ENCODE peak calls at places on chromosome 17, in nine cellular contexts. One of them, this sample, is unnamed.

GRCh38 chr17:37506678-37507077 is 17.0 kb downstream of the DUSP14 start:
- DNase-seq in left ventricle myocardium inferior: no peak
- DNase-seq in PC-3: peak; percentile 46
- DNase-seq in hepatocyte: peak; percentile 34
- DNase-seq in DND-41: peak; percentile 46
- DNase-seq in right atrium auricular region: no peak
- DNase-seq in sigmoid colon: no peak
- DNase-seq in naive thymus-derived CD4-positive, alpha-beta T cell: peak; percentile 10
- DNase-seq in thoracic aorta: no peak
- DNase-seq in this sample: no peak

GRCh38 chr17:32127156-32127897 is 15.0 kb upstream of the RHOT1 start:
- DNase-seq in left ventricle myocardium inferior: peak; percentile 85
- DNase-seq in PC-3: peak; percentile 49
- DNase-seq in hepatocyte: peak; percentile 87
- DNase-seq in DND-41: peak; percentile 86
- DNase-seq in right atrium auricular region: peak; percentile 89
- DNase-seq in sigmoid colon: peak; percentile 93
- DNase-seq in naive thymus-derived CD4-positive, alpha-beta T cell: peak; percentile 80
- DNase-seq in thoracic aorta: peak; percentile 57
- DNase-seq in this sample: peak; percentile 85

GRCh38 chr17:7114241-7114874 is at the start of gene ASGR2:
- DNase-seq in left ventricle myocardium inferior: no peak
- DNase-seq in PC-3: no peak
- DNase-seq in hepatocyte: peak; percentile 60
- DNase-seq in DND-41: no peak
- DNase-seq in right atrium auricular region: no peak
- DNase-seq in sigmoid colon: no peak
- DNase-seq in naive thymus-derived CD4-positive, alpha-beta T cell: no peak
- DNase-seq in thoracic aorta: no peak
- DNase-seq in this sample: no peak

GRCh38 chr17:27657620-27658019 is 26.6 kb downstream of the LGALS9 start:
- DNase-seq in left ventricle myocardium inferior: no peak
- DNase-seq in PC-3: peak; percentile 40
- DNase-seq in hepatocyte: peak; percentile 25
- DNase-seq in DND-41: peak; percentile 53
- DNase-seq in right atrium auricular region: no peak
- DNase-seq in sigmoid colon: no peak
- DNase-seq in naive thymus-derived CD4-positive, alpha-beta T cell: no peak
- DNase-seq in thoracic aorta: no peak
- DNase-seq in this sample: no peak

GRCh38 chr17:6523330-6523729 is 33.0 kb downstream of the PITPNM3 start:
- DNase-seq in left ventricle myocardium inferior: no peak
- DNase-seq in PC-3: peak; percentile 73
- DNase-seq in hepatocyte: peak; percentile 78
- DNase-seq in DND-41: no peak
- DNase-seq in right atrium auricular region: no peak
- DNase-seq in sigmoid colon: peak; percentile 49
- DNase-seq in naive thymus-derived CD4-positive, alpha-beta T cell: no peak
- DNase-seq in thoracic aorta: no peak
- DNase-seq in this sample: no peak

GRCh38 chr17:557371-557770 is 157.3 kb downstream of the VPS53 start:
- DNase-seq in left ventricle myocardium inferior: no peak
- DNase-seq in PC-3: no peak
- DNase-seq in hepatocyte: no peak
- DNase-seq in DND-41: no peak
- DNase-seq in right atrium auricular region: no peak
- DNase-seq in sigmoid colon: no peak
- DNase-seq in naive thymus-derived CD4-positive, alpha-beta T cell: no peak
- DNase-seq in thoracic aorta: no peak
- DNase-seq in this sample: no peak

GRCh38 chr17:72387969-72388368 is 267.1 kb downstream of the SOX9 start:
- DNase-seq in left ventricle myocardium inferior: no peak
- DNase-seq in PC-3: peak; percentile 37
- DNase-seq in hepatocyte: no peak
- DNase-seq in DND-41: no peak
- DNase-seq in right atrium auricular region: no peak
- DNase-seq in sigmoid colon: no peak
- DNase-seq in naive thymus-derived CD4-positive, alpha-beta T cell: no peak
- DNase-seq in thoracic aorta: no peak
- DNase-seq in this sample: no peak

GRCh38 chr17:31499771-31500554 is 108.5 kb downstream of the RAB11FIP4 start:
- DNase-seq in left ventricle myocardium inferior: peak; percentile 68
- DNase-seq in PC-3: peak; percentile 66
- DNase-seq in hepatocyte: no peak
- DNase-seq in DND-41: no peak
- DNase-seq in right atrium auricular region: no peak
- DNase-seq in sigmoid colon: no peak
- DNase-seq in naive thymus-derived CD4-positive, alpha-beta T cell: no peak
- DNase-seq in thoracic aorta: no peak
- DNase-seq in this sample: no peak

GRCh38 chr17:19024101-19025078 is 19.8 kb upstream of the FAM83G start:
- DNase-seq in left ventricle myocardium inferior: peak; percentile 6
- DNase-seq in PC-3: peak; percentile 39
- DNase-seq in hepatocyte: no peak
- DNase-seq in DND-41: no peak
- DNase-seq in right atrium auricular region: no peak
- DNase-seq in sigmoid colon: peak; percentile 30
- DNase-seq in naive thymus-derived CD4-positive, alpha-beta T cell: peak; percentile 41
- DNase-seq in thoracic aorta: no peak
- DNase-seq in this sample: no peak

GRCh38 chr17:22138861-22139469 is 446.6 kb downstream of the KCNJ18 start:
- DNase-seq in left ventricle myocardium inferior: no peak
- DNase-seq in PC-3: peak; percentile 23
- DNase-seq in hepatocyte: no peak
- DNase-seq in DND-41: no peak
- DNase-seq in right atrium auricular region: no peak
- DNase-seq in sigmoid colon: no peak
- DNase-seq in naive thymus-derived CD4-positive, alpha-beta T cell: no peak
- DNase-seq in thoracic aorta: no peak
- DNase-seq in this sample: no peak

GRCh38 chr17:11245792-11246191 is 4.8 kb downstream of the SHISA6 start:
- DNase-seq in left ventricle myocardium inferior: no peak
- DNase-seq in PC-3: no peak
- DNase-seq in hepatocyte: no peak
- DNase-seq in DND-41: no peak
- DNase-seq in right atrium auricular region: no peak
- DNase-seq in sigmoid colon: no peak
- DNase-seq in naive thymus-derived CD4-positive, alpha-beta T cell: no peak
- DNase-seq in thoracic aorta: no peak
- DNase-seq in this sample: no peak

GRCh38 chr17:74521701-74522201 is 9.5 kb downstream of the CD300LB start:
- DNase-seq in left ventricle myocardium inferior: no peak
- DNase-seq in PC-3: no peak
- DNase-seq in hepatocyte: no peak
- DNase-seq in DND-41: no peak
- DNase-seq in right atrium auricular region: peak; percentile 57
- DNase-seq in sigmoid colon: no peak
- DNase-seq in naive thymus-derived CD4-positive, alpha-beta T cell: no peak
- DNase-seq in thoracic aorta: no peak
- DNase-seq in this sample: peak; percentile 30

GRCh38 chr17:30217746-30218245 is 17.7 kb downstream of the SLC6A4 start:
- DNase-seq in left ventricle myocardium inferior: no peak
- DNase-seq in PC-3: no peak
- DNase-seq in hepatocyte: no peak
- DNase-seq in DND-41: no peak
- DNase-seq in right atrium auricular region: no peak
- DNase-seq in sigmoid colon: no peak
- DNase-seq in naive thymus-derived CD4-positive, alpha-beta T cell: no peak
- DNase-seq in thoracic aorta: no peak
- DNase-seq in this sample: no peak

GRCh38 chr17:6555331-6556120 is 829 bp downstream of the PITPNM3 start:
- DNase-seq in left ventricle myocardium inferior: no peak
- DNase-seq in PC-3: peak; percentile 58
- DNase-seq in hepatocyte: peak; percentile 50
- DNase-seq in DND-41: no peak
- DNase-seq in right atrium auricular region: no peak
- DNase-seq in sigmoid colon: no peak
- DNase-seq in naive thymus-derived CD4-positive, alpha-beta T cell: no peak
- DNase-seq in thoracic aorta: no peak
- DNase-seq in this sample: no peak

GRCh38 chr17:49890077-49890821 is 42.4 kb upstream of the TAC4 start:
- DNase-seq in left ventricle myocardium inferior: peak; percentile 39
- DNase-seq in PC-3: no peak
- DNase-seq in hepatocyte: peak; percentile 23
- DNase-seq in DND-41: no peak
- DNase-seq in right atrium auricular region: no peak
- DNase-seq in sigmoid colon: no peak
- DNase-seq in naive thymus-derived CD4-positive, alpha-beta T cell: no peak
- DNase-seq in thoracic aorta: no peak
- DNase-seq in this sample: no peak

GRCh38 chr17:2776589-2777241 is 19.5 kb upstream of the RAP1GAP2 start:
- DNase-seq in left ventricle myocardium inferior: no peak
- DNase-seq in PC-3: no peak
- DNase-seq in hepatocyte: peak; percentile 65
- DNase-seq in DND-41: peak; percentile 32
- DNase-seq in right atrium auricular region: no peak
- DNase-seq in sigmoid colon: no peak
- DNase-seq in naive thymus-derived CD4-positive, alpha-beta T cell: no peak
- DNase-seq in thoracic aorta: no peak
- DNase-seq in this sample: no peak

GRCh38 chr17:15086776-15087175 is 178.3 kb downstream of the PMP22 start:
- DNase-seq in left ventricle myocardium inferior: no peak
- DNase-seq in PC-3: no peak
- DNase-seq in hepatocyte: no peak
- DNase-seq in DND-41: no peak
- DNase-seq in right atrium auricular region: no peak
- DNase-seq in sigmoid colon: no peak
- DNase-seq in naive thymus-derived CD4-positive, alpha-beta T cell: no peak
- DNase-seq in thoracic aorta: no peak
- DNase-seq in this sample: no peak
- H3K4me1 ChIP-seq in left ventricle myocardium inferior: peaks cover 23% of the 10 kb centered on the region
- H3K4me1 ChIP-seq in PC-3: no peaks in the 10 kb centered on the region
- H3K4me1 ChIP-seq in hepatocyte: no peaks in the 10 kb centered on the region
- H3K4me1 ChIP-seq in DND-41: no peaks in the 10 kb centered on the region
- H3K4me1 ChIP-seq in right atrium auricular region: peaks cover 11% of the 10 kb centered on the region
- H3K4me1 ChIP-seq in sigmoid colon: no peaks in the 10 kb centered on the region
- H3K4me1 ChIP-seq in naive thymus-derived CD4-positive, alpha-beta T cell: no peaks in the 10 kb centered on the region
- H3K4me1 ChIP-seq in thoracic aorta: no peaks in the 10 kb centered on the region
- H3K4me1 ChIP-seq in this sample: no peaks in the 10 kb centered on the region

GRCh38 chr17:40404003-40404402 is 13.7 kb downstream of the TOP2A start:
- DNase-seq in left ventricle myocardium inferior: no peak
- DNase-seq in PC-3: no peak
- DNase-seq in hepatocyte: no peak
- DNase-seq in DND-41: no peak
- DNase-seq in right atrium auricular region: no peak
- DNase-seq in sigmoid colon: no peak
- DNase-seq in naive thymus-derived CD4-positive, alpha-beta T cell: no peak
- DNase-seq in thoracic aorta: no peak
- DNase-seq in this sample: no peak

GRCh38 chr17:40399185-40399584 is 18.5 kb downstream of the TOP2A start:
- DNase-seq in left ventricle myocardium inferior: no peak
- DNase-seq in PC-3: peak; percentile 69
- DNase-seq in hepatocyte: peak; percentile 75
- DNase-seq in DND-41: peak; percentile 28
- DNase-seq in right atrium auricular region: no peak
- DNase-seq in sigmoid colon: no peak
- DNase-seq in naive thymus-derived CD4-positive, alpha-beta T cell: peak; percentile 53
- DNase-seq in thoracic aorta: no peak
- DNase-seq in this sample: no peak

GRCh38 chr17:40407460-40407859 is 10.2 kb downstream of the TOP2A start:
- DNase-seq in left ventricle myocardium inferior: no peak
- DNase-seq in PC-3: no peak
- DNase-seq in hepatocyte: no peak
- DNase-seq in DND-41: no peak
- DNase-seq in right atrium auricular region: no peak
- DNase-seq in sigmoid colon: no peak
- DNase-seq in naive thymus-derived CD4-positive, alpha-beta T cell: no peak
- DNase-seq in thoracic aorta: no peak
- DNase-seq in this sample: no peak

GRCh38 chr17:40402668-40403067 is 15.0 kb downstream of the TOP2A start:
- DNase-seq in left ventricle myocardium inferior: no peak
- DNase-seq in PC-3: no peak
- DNase-seq in hepatocyte: no peak
- DNase-seq in DND-41: no peak
- DNase-seq in right atrium auricular region: no peak
- DNase-seq in sigmoid colon: no peak
- DNase-seq in naive thymus-derived CD4-positive, alpha-beta T cell: peak; percentile 30
- DNase-seq in thoracic aorta: no peak
- DNase-seq in this sample: no peak
- H3K36me3 ChIP-seq in left ventricle myocardium inferior: no peaks in the 10 kb centered on the region
- H3K36me3 ChIP-seq in PC-3: peaks cover 77% of the 10 kb centered on the region
- H3K36me3 ChIP-seq in hepatocyte: no peaks in the 10 kb centered on the region
- H3K36me3 ChIP-seq in DND-41: peaks cover 97% of the 10 kb centered on the region
- H3K36me3 ChIP-seq in right atrium auricular region: no peaks in the 10 kb centered on the region
- H3K36me3 ChIP-seq in sigmoid colon: no peaks in the 10 kb centered on the region
- H3K36me3 ChIP-seq in naive thymus-derived CD4-positive, alpha-beta T cell: no peaks in the 10 kb centered on the region
- H3K36me3 ChIP-seq in thoracic aorta: no peaks in the 10 kb centered on the region
- H3K36me3 ChIP-seq in this sample: no peaks in the 10 kb centered on the region

GRCh38 chr17:57490890-57491289 is 234.6 kb downstream of the MSI2 start:
- DNase-seq in left ventricle myocardium inferior: no peak
- DNase-seq in PC-3: no peak
- DNase-seq in hepatocyte: no peak
- DNase-seq in DND-41: no peak
- DNase-seq in right atrium auricular region: no peak
- DNase-seq in sigmoid colon: peak; percentile 32
- DNase-seq in naive thymus-derived CD4-positive, alpha-beta T cell: no peak
- DNase-seq in thoracic aorta: no peak
- DNase-seq in this sample: no peak

GRCh38 chr17:57487552-57487951 is 231.2 kb downstream of the MSI2 start:
- DNase-seq in left ventricle myocardium inferior: no peak
- DNase-seq in PC-3: no peak
- DNase-seq in hepatocyte: no peak
- DNase-seq in DND-41: peak; percentile 83
- DNase-seq in right atrium auricular region: no peak
- DNase-seq in sigmoid colon: no peak
- DNase-seq in naive thymus-derived CD4-positive, alpha-beta T cell: no peak
- DNase-seq in thoracic aorta: no peak
- DNase-seq in this sample: no peak

GRCh38 chr17:57490446-57490845 is 234.1 kb downstream of the MSI2 start:
- DNase-seq in left ventricle myocardium inferior: no peak
- DNase-seq in PC-3: no peak
- DNase-seq in hepatocyte: no peak
- DNase-seq in DND-41: no peak
- DNase-seq in right atrium auricular region: no peak
- DNase-seq in sigmoid colon: no peak
- DNase-seq in naive thymus-derived CD4-positive, alpha-beta T cell: no peak
- DNase-seq in thoracic aorta: no peak
- DNase-seq in this sample: no peak

GRCh38 chr17:57488856-57489255 is 232.5 kb downstream of the MSI2 start:
- DNase-seq in left ventricle myocardium inferior: peak; percentile 31
- DNase-seq in PC-3: no peak
- DNase-seq in hepatocyte: no peak
- DNase-seq in DND-41: no peak
- DNase-seq in right atrium auricular region: peak; percentile 71
- DNase-seq in sigmoid colon: no peak
- DNase-seq in naive thymus-derived CD4-positive, alpha-beta T cell: no peak
- DNase-seq in thoracic aorta: no peak
- DNase-seq in this sample: no peak

GRCh38 chr17:57489321-57489720 is 233.0 kb downstream of the MSI2 start:
- DNase-seq in left ventricle myocardium inferior: no peak
- DNase-seq in PC-3: no peak
- DNase-seq in hepatocyte: no peak
- DNase-seq in DND-41: no peak
- DNase-seq in right atrium auricular region: no peak
- DNase-seq in sigmoid colon: no peak
- DNase-seq in naive thymus-derived CD4-positive, alpha-beta T cell: no peak
- DNase-seq in thoracic aorta: no peak
- DNase-seq in this sample: no peak
- H3K4me1 ChIP-seq in left ventricle myocardium inferior: peaks cover 65% of the 10 kb centered on the region
- H3K4me1 ChIP-seq in PC-3: no peaks in the 10 kb centered on the region
- H3K4me1 ChIP-seq in hepatocyte: peaks cover 9% of the 10 kb centered on the region
- H3K4me1 ChIP-seq in DND-41: peaks cover 100% of the 10 kb centered on the region
- H3K4me1 ChIP-seq in right atrium auricular region: peaks cover 64% of the 10 kb centered on the region
- H3K4me1 ChIP-seq in sigmoid colon: no peaks in the 10 kb centered on the region
- H3K4me1 ChIP-seq in naive thymus-derived CD4-positive, alpha-beta T cell: no peaks in the 10 kb centered on the region
- H3K4me1 ChIP-seq in thoracic aorta: peaks cover 26% of the 10 kb centered on the region
- H3K4me1 ChIP-seq in this sample: peaks cover 24% of the 10 kb centered on the region

GRCh38 chr17:45093444-45094110 is 32.5 kb downstream of the NMT1 start:
- DNase-seq in left ventricle myocardium inferior: peak; percentile 43
- DNase-seq in PC-3: no peak
- DNase-seq in hepatocyte: no peak
- DNase-seq in DND-41: no peak
- DNase-seq in right atrium auricular region: no peak
- DNase-seq in sigmoid colon: peak; percentile 83
- DNase-seq in naive thymus-derived CD4-positive, alpha-beta T cell: no peak
- DNase-seq in thoracic aorta: no peak
- DNase-seq in this sample: no peak
- H3K36me3 ChIP-seq in left ventricle myocardium inferior: peaks cover 83% of the 10 kb centered on the region
- H3K36me3 ChIP-seq in PC-3: peaks cover 71% of the 10 kb centered on the region
- H3K36me3 ChIP-seq in hepatocyte: no peaks in the 10 kb centered on the region
- H3K36me3 ChIP-seq in DND-41: peaks cover 91% of the 10 kb centered on the region
- H3K36me3 ChIP-seq in right atrium auricular region: peaks cover 75% of the 10 kb centered on the region
- H3K36me3 ChIP-seq in sigmoid colon: peaks cover 38% of the 10 kb centered on the region
- H3K36me3 ChIP-seq in naive thymus-derived CD4-positive, alpha-beta T cell: peaks cover 30% of the 10 kb centered on the region
- H3K36me3 ChIP-seq in thoracic aorta: peaks cover 55% of the 10 kb centered on the region
- H3K36me3 ChIP-seq in this sample: peaks cover 18% of the 10 kb centered on the region

This sample was measured in lung.